ENCODE peak calls at places on chromosomes 13 and 19, in four cellular contexts. F, U, V and S are unnamed samples.

GRCh38 chr13:60572003-60572792 is 175.2 kb downstream of the TDRD3 start:
- DNase-seq in U (no peak), V (no peak), F (no peak), S (peak; percentile 63)

GRCh38 chr19:5360003-5360820 is 19.6 kb upstream of the PTPRS start:
- DNase-seq in V (no peak), U (no peak), F (no peak), S (no peak)

GRCh38 chr19:36524617-36525016 is 3.5 kb downstream of the ZNF260 start:
- DNase-seq in V (no peak), U (no peak), F (no peak), S (no peak)

GRCh38 chr19:10808937-10809655 is 26.9 kb downstream of the TMED1 start:
- DNase-seq in U (peak; percentile 60), F (peak; percentile 49), V (no peak), S (peak; percentile 43)

GRCh38 chr19:3509566-3509989 is 3.5 kb downstream of the FZR1 start:
- DNase-seq in F (no peak), U (peak; percentile 16), V (no peak), S (peak; percentile 53)

GRCh38 chr13:26503826-26504594 is 53.5 kb upstream of the WASF3 start:
- DNase-seq in F (no peak), V (no peak), U (peak; percentile 6), S (no peak)

GRCh38 chr13:25886438-25887214 is 165.2 kb downstream of the SHISA2 start:
- DNase-seq in F (peak; percentile 84), V (peak; percentile 56), U (peak; percentile 51), S (no peak)

GRCh38 chr13:91045351-91046034 is 302.0 kb upstream of the MIR17HG start:
- DNase-seq in V (no peak), F (no peak), U (no peak), S (no peak)

GRCh38 chr19:41915248-41916032 is 12.8 kb downstream of the ERFL start:
- DNase-seq in F (no peak), U (no peak), V (no peak), S (no peak)